ENCODE peak calls at places on chromosomes 11 and 22, in ten cellular contexts. H is testis; T is EL; D is endothelial cell; Z is stimulated activated naive CD4-positive, alpha-beta T cell; B is AG08395; V is lower leg skin; G is SK-MEL-5; X is activated T-cell treated with anti-CD3 and anti-CD28 coated beads, Interleukin-2, amount 50 U/mL, for 24 hours; L is choroid plexus epithelial cell. E is an unnamed sample.
A peak's percentile ranks its signal among the peaks of the same experiment; 100 is the strongest.

GRCh38 chr11:14190992-14191773 is 167.8 kb downstream of the RRAS2 start:
- DNase-seq in H (peak; percentile 22), T (no peak), D (no peak), Z (no peak), B (no peak), V (no peak), G (no peak), X (no peak), L (no peak), E (no peak)

GRCh38 chr11:58637367-58637766 is 14.9 kb downstream of the CNTF start:
- DNase-seq in H (no peak), T (no peak), D (no peak), Z (no peak), B (no peak), V (no peak), G (no peak), X (no peak), L (no peak), E (no peak)

GRCh38 chr11:28962492-28962891 is 854.3 kb downstream of the METTL15 start:
- DNase-seq in H (no peak), T (peak; percentile 4), D (no peak), Z (no peak), B (no peak), V (no peak), G (peak; percentile 17), X (no peak), L (no peak), E (no peak)

GRCh38 chr11:44793350-44794090 is 66.8 kb downstream of the TSPAN18 start:
- DNase-seq in H (no peak), T (no peak), D (no peak), Z (no peak), B (no peak), V (no peak), G (no peak), X (no peak), L (peak; percentile 65), E (no peak)

GRCh38 chr11:61273151-61274078 is 21.7 kb downstream of the VWCE start:
- DNase-seq in H (no peak), T (no peak), D (no peak), Z (no peak), B (no peak), V (no peak), G (no peak), X (no peak), L (no peak), E (no peak)

GRCh38 chr22:49507607-49508292 is 319.9 kb downstream of the BRD1 start:
- DNase-seq in H (no peak), T (no peak), D (no peak), Z (no peak), B (no peak), V (no peak), G (no peak), X (peak; percentile 8), L (no peak), E (no peak)

GRCh38 chr11:1382831-1383607 is 6.7 kb upstream of the BRSK2 start:
- DNase-seq in H (peak; percentile 91), T (peak; percentile 75), D (peak; percentile 61), Z (peak; percentile 74), B (peak; percentile 78), V (peak; percentile 45), G (peak; percentile 67), X (peak; percentile 85), L (peak; percentile 65), E (peak; percentile 66)

GRCh38 chr22:44225812-44226211 is 45.1 kb downstream of the PARVG start:
- DNase-seq in H (no peak), T (no peak), D (no peak), Z (no peak), B (no peak), V (no peak), G (no peak), X (no peak), L (no peak), E (no peak)

GRCh38 chr11:64656797-64657196 is 65.8 kb downstream of the SLC22A12 start:
- DNase-seq in H (no peak), T (no peak), D (peak; percentile 51), Z (no peak), B (no peak), V (no peak), G (peak; percentile 20), X (no peak), L (peak; percentile 27), E (no peak)

E was measured in breast epithelium.